ENCODE peak calls at places on chromosomes 6 and 20, in nine cellular contexts. One of them, this sample, is unnamed.
A peak's percentile ranks its signal among the peaks of the same experiment; 100 is the strongest.

GRCh38 chr6:32973144-32973854 is 4.9 kb downstream of the BRD2 start:
- DNase-seq in small intestine: peak; percentile 46
- DNase-seq in EH: peak; percentile 58
- DNase-seq in NCI-H1694: no peak
- DNase-seq in nucleus accumbens: no peak
- DNase-seq in HuH-7.5: no peak
- DNase-seq in bronchial epithelial cell: no peak
- DNase-seq in NCI-H1092: peak; percentile 60
- DNase-seq in H9: no peak
- DNase-seq in this sample: peak; percentile 41

GRCh38 chr6:127554435-127555006 is 22.5 kb upstream of the C6orf58 start:
- DNase-seq in small intestine: peak; percentile 5
- DNase-seq in NCI-H1092: peak; percentile 27
- DNase-seq in bronchial epithelial cell: peak; percentile 57
- DNase-seq in HuH-7.5: peak; percentile 6
- DNase-seq in EH: peak; percentile 49
- DNase-seq in NCI-H1694: peak; percentile 80
- DNase-seq in H9: peak; percentile 43
- DNase-seq in nucleus accumbens: no peak
- DNase-seq in this sample: no peak

GRCh38 chr20:15100506-15101160 is 763.2 kb upstream of the FLRT3 start:
- DNase-seq in small intestine: no peak
- DNase-seq in EH: peak; percentile 27
- DNase-seq in bronchial epithelial cell: peak; percentile 62
- DNase-seq in nucleus accumbens: no peak
- DNase-seq in NCI-H1694: no peak
- DNase-seq in H9: no peak
- DNase-seq in HuH-7.5: no peak
- DNase-seq in NCI-H1092: no peak
- DNase-seq in this sample: no peak

GRCh38 chr20:2814587-2815051 is at the start of gene C20orf141:
- DNase-seq in small intestine: no peak
- DNase-seq in NCI-H1092: no peak
- DNase-seq in HuH-7.5: no peak
- DNase-seq in NCI-H1694: no peak
- DNase-seq in EH: peak; percentile 99
- DNase-seq in bronchial epithelial cell: peak; percentile 89
- DNase-seq in H9: no peak
- DNase-seq in nucleus accumbens: no peak
- DNase-seq in this sample: peak; percentile 27

GRCh38 chr6:160355001-160355400 is 6.8 kb downstream of the SLC22A3 start:
- DNase-seq in EH: no peak
- DNase-seq in small intestine: peak; percentile 31
- DNase-seq in NCI-H1092: no peak
- DNase-seq in H9: no peak
- DNase-seq in bronchial epithelial cell: peak; percentile 90
- DNase-seq in NCI-H1694: no peak
- DNase-seq in nucleus accumbens: no peak
- DNase-seq in HuH-7.5: no peak
- DNase-seq in this sample: no peak

GRCh38 chr6:11349880-11350279 is 117.4 kb upstream of the NEDD9 start:
- DNase-seq in NCI-H1092: no peak
- DNase-seq in bronchial epithelial cell: no peak
- DNase-seq in small intestine: peak; percentile 60
- DNase-seq in nucleus accumbens: no peak
- DNase-seq in H9: no peak
- DNase-seq in EH: no peak
- DNase-seq in HuH-7.5: no peak
- DNase-seq in NCI-H1694: no peak
- DNase-seq in this sample: no peak

GRCh38 chr6:154341326-154341725 is 15.3 kb downstream of the IPCEF1 start:
- DNase-seq in EH: peak; percentile 27
- DNase-seq in bronchial epithelial cell: no peak
- DNase-seq in HuH-7.5: no peak
- DNase-seq in H9: no peak
- DNase-seq in nucleus accumbens: no peak
- DNase-seq in NCI-H1092: no peak
- DNase-seq in NCI-H1694: no peak
- DNase-seq in small intestine: no peak
- DNase-seq in this sample: no peak

GRCh38 chr6:151534576-151534975 is 40.8 kb downstream of the CCDC170 start:
- DNase-seq in NCI-H1092: no peak
- DNase-seq in small intestine: no peak
- DNase-seq in HuH-7.5: no peak
- DNase-seq in H9: no peak
- DNase-seq in EH: peak; percentile 11
- DNase-seq in NCI-H1694: no peak
- DNase-seq in nucleus accumbens: no peak
- DNase-seq in bronchial epithelial cell: no peak
- DNase-seq in this sample: no peak

GRCh38 chr6:68233623-68234022 is 401.5 kb upstream of the ADGRB3 start:
- DNase-seq in NCI-H1694: no peak
- DNase-seq in EH: no peak
- DNase-seq in nucleus accumbens: no peak
- DNase-seq in NCI-H1092: no peak
- DNase-seq in bronchial epithelial cell: peak; percentile 79
- DNase-seq in small intestine: no peak
- DNase-seq in H9: no peak
- DNase-seq in HuH-7.5: no peak
- DNase-seq in this sample: no peak

GRCh38 chr6:30988209-30988825 is 4.8 kb downstream of the MUC21 start:
- DNase-seq in H9: no peak
- DNase-seq in NCI-H1092: no peak
- DNase-seq in EH: no peak
- DNase-seq in small intestine: no peak
- DNase-seq in HuH-7.5: no peak
- DNase-seq in NCI-H1694: no peak
- DNase-seq in bronchial epithelial cell: peak; percentile 7
- DNase-seq in nucleus accumbens: no peak
- DNase-seq in this sample: no peak